ENCODE peak calls at places on chromosomes 5 and 9, in seven cellular contexts. One of them, this sample, is unnamed. For H3K9me3 and H3K4me1, the result is how much of the 10 kb centered on the place peaks cover.

GRCh38 chr9:77977210-77977611 is 54.4 kb downstream of the GNAQ start:
- DNase-seq in cardiac muscle cell: peak
- DNase-seq in A549: peak
- DNase-seq in psoas muscle: peak
- DNase-seq in neural progenitor cell: peak
- DNase-seq in mammary epithelial cell: peak
- DNase-seq in aorta: peak
- DNase-seq in this sample: peak

GRCh38 chr9:27865031-27865438 is 291.8 kb upstream of the C9orf72 start:
- DNase-seq in neural progenitor cell: no peak
- DNase-seq in mammary epithelial cell: peak
- DNase-seq in A549: no peak
- DNase-seq in cardiac muscle cell: no peak
- DNase-seq in psoas muscle: no peak
- DNase-seq in aorta: no peak
- DNase-seq in this sample: no peak

GRCh38 chr5:60280943-60281342 is 387.4 kb upstream of the PDE4D start:
- DNase-seq in aorta: no peak
- DNase-seq in cardiac muscle cell: no peak
- DNase-seq in A549: no peak
- DNase-seq in neural progenitor cell: no peak
- DNase-seq in psoas muscle: no peak
- DNase-seq in mammary epithelial cell: no peak
- DNase-seq in this sample: no peak

GRCh38 chr9:123735376-123735775 is 194.6 kb downstream of the DENND1A start:
- DNase-seq in psoas muscle: no peak
- DNase-seq in cardiac muscle cell: no peak
- DNase-seq in aorta: no peak
- DNase-seq in mammary epithelial cell: no peak
- DNase-seq in A549: no peak
- DNase-seq in neural progenitor cell: no peak
- DNase-seq in this sample: no peak

GRCh38 chr5:177328545-177329231 is 17.0 kb upstream of the MXD3 start:
- DNase-seq in neural progenitor cell: no peak
- DNase-seq in A549: no peak
- DNase-seq in mammary epithelial cell: no peak
- DNase-seq in cardiac muscle cell: no peak
- DNase-seq in psoas muscle: no peak
- DNase-seq in aorta: no peak
- DNase-seq in this sample: peak

GRCh38 chr9:38414040-38414723 is 10.1 kb downstream of the IGFBPL1 start:
- DNase-seq in cardiac muscle cell: no peak
- DNase-seq in neural progenitor cell: no peak
- DNase-seq in mammary epithelial cell: no peak
- DNase-seq in aorta: no peak
- DNase-seq in A549: no peak
- DNase-seq in psoas muscle: no peak
- DNase-seq in this sample: no peak

GRCh38 chr5:174307031-174307408 is 261.5 kb downstream of the NSG2 start:
- DNase-seq in cardiac muscle cell: no peak
- DNase-seq in aorta: no peak
- DNase-seq in A549: no peak
- DNase-seq in mammary epithelial cell: no peak
- DNase-seq in psoas muscle: no peak
- DNase-seq in neural progenitor cell: no peak
- DNase-seq in this sample: no peak

GRCh38 chr9:133058550-133059320 is 3.0 kb upstream of the CEL start:
- DNase-seq in A549: no peak
- DNase-seq in neural progenitor cell: no peak
- DNase-seq in mammary epithelial cell: no peak
- DNase-seq in cardiac muscle cell: no peak
- DNase-seq in aorta: no peak
- DNase-seq in psoas muscle: no peak
- DNase-seq in this sample: no peak

GRCh38 chr5:74624501-74624900 is 16.0 kb downstream of the ENC1 start:
- DNase-seq in cardiac muscle cell: no peak
- DNase-seq in aorta: no peak
- DNase-seq in mammary epithelial cell: peak
- DNase-seq in psoas muscle: no peak
- DNase-seq in neural progenitor cell: no peak
- DNase-seq in A549: no peak
- DNase-seq in this sample: no peak

GRCh38 chr9:113776194-113776593 is 99.9 kb upstream of the ZNF618 start:
- DNase-seq in psoas muscle: no peak
- DNase-seq in A549: no peak
- DNase-seq in mammary epithelial cell: no peak
- DNase-seq in cardiac muscle cell: no peak
- DNase-seq in aorta: no peak
- DNase-seq in neural progenitor cell: no peak
- DNase-seq in this sample: no peak

GRCh38 chr5:175219256-175219835 is 224.6 kb downstream of the DRD1 start:
- DNase-seq in mammary epithelial cell: no peak
- DNase-seq in cardiac muscle cell: no peak
- DNase-seq in aorta: no peak
- DNase-seq in A549: no peak
- DNase-seq in psoas muscle: no peak
- DNase-seq in neural progenitor cell: no peak
- DNase-seq in this sample: no peak

GRCh38 chr5:68533571-68534051 is 318.1 kb downstream of the PIK3R1 start:
- DNase-seq in neural progenitor cell: no peak
- DNase-seq in mammary epithelial cell: no peak
- DNase-seq in psoas muscle: no peak
- DNase-seq in A549: no peak
- DNase-seq in aorta: no peak
- DNase-seq in cardiac muscle cell: no peak
- DNase-seq in this sample: no peak

GRCh38 chr5:178378527-178379484 is 146.2 kb upstream of the PHYKPL start:
- DNase-seq in cardiac muscle cell: no peak
- DNase-seq in mammary epithelial cell: no peak
- DNase-seq in aorta: no peak
- DNase-seq in neural progenitor cell: no peak
- DNase-seq in A549: no peak
- DNase-seq in psoas muscle: no peak
- DNase-seq in this sample: no peak
- H3K9me3 ChIP-seq in cardiac muscle cell: under half
- H3K9me3 ChIP-seq in mammary epithelial cell: under half
- H3K9me3 ChIP-seq in aorta: under half
- H3K9me3 ChIP-seq in neural progenitor cell: under half
- H3K9me3 ChIP-seq in A549: under half
- H3K9me3 ChIP-seq in psoas muscle: under half
- H3K9me3 ChIP-seq in this sample: under half

GRCh38 chr5:15499528-15500325 is at the start of gene FBXL7:
- DNase-seq in neural progenitor cell: peak
- DNase-seq in psoas muscle: peak
- DNase-seq in mammary epithelial cell: peak
- DNase-seq in aorta: peak
- DNase-seq in cardiac muscle cell: peak
- DNase-seq in A549: peak
- DNase-seq in this sample: peak
- H3K4me3 ChIP-seq in neural progenitor cell: peak
- H3K4me3 ChIP-seq in psoas muscle: peak
- H3K4me3 ChIP-seq in mammary epithelial cell: peak
- H3K4me3 ChIP-seq in aorta: peak
- H3K4me3 ChIP-seq in cardiac muscle cell: peak
- H3K4me3 ChIP-seq in A549: peak
- H3K4me3 ChIP-seq in this sample: peak

GRCh38 chr5:159515197-159515596 is 184.9 kb upstream of the IL12B start:
- DNase-seq in cardiac muscle cell: no peak
- DNase-seq in neural progenitor cell: no peak
- DNase-seq in mammary epithelial cell: no peak
- DNase-seq in A549: no peak
- DNase-seq in psoas muscle: no peak
- DNase-seq in aorta: no peak
- DNase-seq in this sample: no peak
- H3K4me1 ChIP-seq in cardiac muscle cell: under half
- H3K4me1 ChIP-seq in neural progenitor cell: under half
- H3K4me1 ChIP-seq in mammary epithelial cell: under half
- H3K4me1 ChIP-seq in A549: half or more
- H3K4me1 ChIP-seq in psoas muscle: under half
- H3K4me1 ChIP-seq in aorta: under half
- H3K4me1 ChIP-seq in this sample: under half

GRCh38 chr5:63878788-63879187 is 83.5 kb downstream of the HTR1A start:
- DNase-seq in psoas muscle: no peak
- DNase-seq in aorta: no peak
- DNase-seq in neural progenitor cell: peak
- DNase-seq in cardiac muscle cell: no peak
- DNase-seq in mammary epithelial cell: no peak
- DNase-seq in A549: no peak
- DNase-seq in this sample: no peak

DNA sequence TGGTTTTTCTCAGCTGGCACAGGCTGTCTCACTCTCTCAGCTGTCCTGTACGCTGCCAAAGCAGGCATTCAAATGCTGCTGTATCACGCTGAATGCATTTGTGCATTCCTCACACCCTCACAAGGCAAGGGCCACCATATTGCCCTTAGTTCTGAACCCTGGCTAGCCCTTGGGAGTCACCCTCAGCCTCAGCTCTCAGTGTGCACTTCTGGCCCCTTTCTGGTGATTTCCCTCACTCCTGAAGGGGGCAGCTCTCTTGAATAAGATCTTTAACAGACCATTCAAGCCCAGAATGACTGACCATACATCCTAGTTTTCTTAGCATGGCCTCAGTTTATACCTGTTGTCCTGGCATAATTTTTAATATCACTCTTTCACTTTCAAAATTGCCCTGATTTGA is 84.3 kb downstream of the HTR1A start:
- DNase-seq in A549: no peak
- DNase-seq in mammary epithelial cell: no peak
- DNase-seq in psoas muscle: no peak
- DNase-seq in aorta: no peak
- DNase-seq in cardiac muscle cell: no peak
- DNase-seq in neural progenitor cell: no peak
- DNase-seq in this sample: no peak
- H3K9me3 ChIP-seq in A549: under half
- H3K9me3 ChIP-seq in mammary epithelial cell: under half
- H3K9me3 ChIP-seq in psoas muscle: under half
- H3K9me3 ChIP-seq in aorta: under half
- H3K9me3 ChIP-seq in cardiac muscle cell: under half
- H3K9me3 ChIP-seq in neural progenitor cell: under half
- H3K9me3 ChIP-seq in this sample: under half

DNA sequence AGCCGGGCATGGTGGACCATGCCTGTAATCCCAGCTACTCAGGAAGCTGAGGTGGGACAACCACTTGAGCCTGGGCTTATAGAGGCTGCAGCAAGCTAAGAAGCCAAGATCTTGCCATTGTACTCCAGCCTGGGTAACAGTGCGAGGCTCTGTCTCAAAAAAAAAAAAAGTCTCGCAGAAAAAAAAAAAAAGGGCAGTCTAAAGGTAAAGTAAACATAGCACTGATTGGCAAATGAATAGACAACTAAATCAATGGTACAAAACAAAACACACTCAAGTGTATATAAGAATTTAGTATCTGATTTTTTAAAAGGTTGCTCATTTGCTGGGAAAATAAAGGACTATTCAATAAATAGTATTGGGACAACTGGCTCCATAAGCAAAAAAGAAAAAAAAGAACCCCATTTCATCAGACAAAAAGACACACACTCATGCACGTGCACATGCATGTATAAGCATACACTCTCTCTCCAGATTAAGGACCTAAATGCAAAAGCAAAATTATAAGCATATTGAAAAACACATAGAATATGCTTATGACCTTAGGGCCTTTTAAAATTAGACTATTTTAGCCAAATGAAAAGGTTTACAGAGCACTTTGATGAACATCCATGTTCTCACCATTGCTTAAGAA is 5.7 kb downstream of the IL6ST start:
- DNase-seq in cardiac muscle cell: no peak
- DNase-seq in aorta: no peak
- DNase-seq in A549: no peak
- DNase-seq in neural progenitor cell: no peak
- DNase-seq in psoas muscle: no peak
- DNase-seq in mammary epithelial cell: no peak
- DNase-seq in this sample: no peak
- H3K4me3 ChIP-seq in cardiac muscle cell: no peak
- H3K4me3 ChIP-seq in aorta: no peak
- H3K4me3 ChIP-seq in A549: no peak
- H3K4me3 ChIP-seq in neural progenitor cell: no peak
- H3K4me3 ChIP-seq in psoas muscle: peak
- H3K4me3 ChIP-seq in mammary epithelial cell: no peak
- H3K4me3 ChIP-seq in this sample: peak